ENCODE peak calls at places on chromosome 7, in six cellular contexts. T is spleen; O is breast epithelium; Y is mesenchymal stem cell; Z is fibroblast of lung; B is CD8-positive, alpha-beta memory T cell. Q is an unnamed sample.

GRCh38 chr7:30647589-30647988 is 34.7 kb downstream of the CRHR2 start:
- DNase-seq in T (peak; percentile 46), O (no peak), Z (no peak), B (no peak), Y (no peak), Q (no peak)

GRCh38 chr7:46565257-46565656 is 644.2 kb upstream of the IGFBP3 start:
- DNase-seq in B (no peak), T (no peak), O (no peak), Y (no peak), Z (no peak), Q (no peak)

GRCh38 chr7:131186816-131187215 is 140.9 kb upstream of the MKLN1 start:
- DNase-seq in Z (no peak), T (no peak), O (no peak), B (no peak), Y (no peak), Q (no peak)

GRCh38 chr7:110507832-110508231 is 583.1 kb upstream of the LRRN3 start:
- DNase-seq in B (no peak), Z (no peak), Y (peak; percentile 1), T (no peak), O (no peak), Q (no peak)

GRCh38 chr7:129188372-129188891 is at the start of gene SMO:
- DNase-seq in B (no peak), Z (peak; percentile 42), O (no peak), Y (peak; percentile 55), T (peak; percentile 74), Q (no peak)

GRCh38 chr7:136134503-136134902 is 157.3 kb upstream of the MTPN start:
- DNase-seq in Y (peak; percentile 73), O (no peak), B (no peak), Z (peak; percentile 19), T (no peak), Q (no peak)

GRCh38 chr7:71783779-71784178 is 628.4 kb downstream of the CALN1 start:
- DNase-seq in Z (no peak), T (no peak), Y (no peak), O (no peak), B (no peak), Q (no peak)

GRCh38 chr7:106640368-106641141 is 20.4 kb downstream of the CCDC71L start:
- DNase-seq in O (no peak), T (no peak), B (no peak), Y (peak; percentile 79), Z (no peak), Q (no peak)

GRCh38 chr7:4837814-4838625 is 23.8 kb downstream of the PAPOLB start:
- DNase-seq in Z (no peak), B (no peak), T (peak; percentile 64), Y (no peak), O (peak; percentile 46), Q (no peak)

GRCh38 chr7:118590107-118590506 is 365.6 kb downstream of the ANKRD7 start:
- DNase-seq in O (no peak), Z (no peak), T (no peak), Y (peak; percentile 24), B (no peak), Q (no peak)

GRCh38 chr7:92809397-92810241 is 26.8 kb downstream of the CDK6 start:
- DNase-seq in O (no peak), T (peak; percentile 68), Y (peak; percentile 92), B (peak; percentile 31), Z (peak; percentile 95), Q (no peak)

GRCh38 chr7:27170936-27171635 is 3.0 kb downstream of the HOXA10 start:
- DNase-seq in O (peak; percentile 41), B (no peak), T (peak; percentile 62), Z (no peak), Y (peak; percentile 52), Q (no peak)

GRCh38 chr7:157278791-157279678 is 57.8 kb upstream of the DNAJB6 start:
- DNase-seq in O (peak; percentile 72), Y (no peak), B (no peak), Z (no peak), T (peak; percentile 90), Q (no peak)

GRCh38 chr7:36357054-36357453 is 32.6 kb upstream of the ANLN start:
- DNase-seq in Y (no peak), Z (no peak), T (no peak), B (no peak), O (no peak), Q (no peak)

GRCh38 chr7:81430150-81430549 is 339.7 kb downstream of the HGF start:
- DNase-seq in O (no peak), Y (no peak), Z (peak; percentile 17), T (no peak), B (no peak), Q (no peak)

GRCh38 chr7:112079671-112080070 is 126.5 kb downstream of the DOCK4 start:
- DNase-seq in Y (peak; percentile 13), T (no peak), B (no peak), Z (peak; percentile 33), O (no peak), Q (no peak)

GRCh38 chr7:121328508-121329459 is at the start of gene WNT16:
- DNase-seq in T (peak; percentile 85), Z (no peak), O (no peak), Y (no peak), B (no peak), Q (no peak)

GRCh38 chr7:55481126-55481525 is 91.2 kb downstream of the VOPP1 start:
- DNase-seq in O (no peak), B (no peak), Y (no peak), T (peak; percentile 63), Z (no peak), Q (no peak)

GRCh38 chr7:31311465-31312074 is 29.0 kb downstream of the NEUROD6 start:
- DNase-seq in O (no peak), T (no peak), Z (no peak), Y (no peak), B (no peak), Q (no peak)

DNA sequence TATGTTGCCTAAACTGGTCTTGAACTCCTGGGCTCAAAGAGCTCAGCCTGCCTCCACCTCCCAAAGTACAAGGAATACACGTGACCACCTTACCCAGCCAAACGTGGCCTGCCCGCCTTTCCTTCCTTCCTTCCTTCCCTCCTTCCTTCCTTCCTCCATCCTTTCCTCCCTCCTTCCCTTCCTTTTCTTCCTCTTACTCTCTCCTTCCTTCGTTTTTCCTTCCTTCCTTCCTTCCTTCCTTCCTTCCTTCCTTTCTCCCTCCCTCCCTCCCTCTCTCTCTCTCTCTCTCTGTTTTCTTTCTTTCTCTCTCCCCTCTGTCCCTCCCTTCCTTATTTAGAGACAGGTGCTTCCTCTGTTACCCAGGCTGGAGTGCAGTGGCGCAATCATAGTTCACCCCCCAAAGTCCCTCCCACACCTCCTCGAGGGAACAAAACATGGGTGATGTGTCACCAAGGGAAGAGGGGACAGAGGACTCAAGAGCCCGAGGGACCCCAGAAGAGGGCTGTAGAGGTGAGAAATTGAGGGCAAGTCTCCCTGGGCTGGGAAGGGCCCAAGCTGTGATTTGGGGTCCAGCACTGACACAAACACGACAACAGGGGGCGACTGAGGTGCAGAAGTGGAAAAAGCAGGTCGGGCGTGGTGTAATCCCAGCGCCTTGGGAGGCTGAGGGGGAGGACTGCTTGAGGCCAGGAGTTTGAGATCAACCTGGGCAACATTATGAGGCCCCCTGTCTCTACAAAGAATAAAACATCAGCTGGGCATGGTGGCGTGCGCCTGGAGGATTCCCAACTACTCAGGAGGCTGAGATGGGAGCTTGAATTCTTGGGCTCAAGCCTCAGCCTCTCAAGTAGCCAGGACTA is 28.1 kb downstream of the EPHB4 start:
- DNase-seq in O (peak; percentile 70), Z (peak; percentile 75), Y (peak; percentile 63), B (peak; percentile 14), T (no peak), Q (no peak)
- H3K27ac ChIP-seq in O (no peak overlapping the region), Z (no peak overlapping the region), Y (no peak overlapping the region), B (no peak overlapping the region), T (no peak overlapping the region), Q (no peak overlapping the region)

GRCh38 chr7:77903597-77903996 is 105.0 kb downstream of the PHTF2 start:
- DNase-seq in Y (no peak), O (no peak), Z (no peak), B (no peak), T (no peak), Q (no peak)

GRCh38 chr7:77908664-77909063 is 110.1 kb downstream of the PHTF2 start:
- DNase-seq in T (no peak), O (no peak), Y (no peak), Z (no peak), B (no peak), Q (no peak)

GRCh38 chr7:77910124-77910523 is 111.6 kb downstream of the PHTF2 start:
- DNase-seq in Y (no peak), T (no peak), O (no peak), Z (no peak), B (no peak), Q (no peak)

GRCh38 chr7:77904252-77904651 is 105.7 kb downstream of the PHTF2 start:
- DNase-seq in Z (no peak), T (no peak), O (no peak), B (no peak), Y (no peak), Q (no peak)

GRCh38 chr7:77907281-77907680 is 108.7 kb downstream of the PHTF2 start:
- DNase-seq in Z (no peak), Y (no peak), T (no peak), O (no peak), B (no peak), Q (no peak)
- H3K27ac ChIP-seq in Z (no peak overlapping the region), Y (no peak overlapping the region), T (no peak overlapping the region), O (no peak overlapping the region), B (no peak overlapping the region), Q (no peak overlapping the region)

DNA sequence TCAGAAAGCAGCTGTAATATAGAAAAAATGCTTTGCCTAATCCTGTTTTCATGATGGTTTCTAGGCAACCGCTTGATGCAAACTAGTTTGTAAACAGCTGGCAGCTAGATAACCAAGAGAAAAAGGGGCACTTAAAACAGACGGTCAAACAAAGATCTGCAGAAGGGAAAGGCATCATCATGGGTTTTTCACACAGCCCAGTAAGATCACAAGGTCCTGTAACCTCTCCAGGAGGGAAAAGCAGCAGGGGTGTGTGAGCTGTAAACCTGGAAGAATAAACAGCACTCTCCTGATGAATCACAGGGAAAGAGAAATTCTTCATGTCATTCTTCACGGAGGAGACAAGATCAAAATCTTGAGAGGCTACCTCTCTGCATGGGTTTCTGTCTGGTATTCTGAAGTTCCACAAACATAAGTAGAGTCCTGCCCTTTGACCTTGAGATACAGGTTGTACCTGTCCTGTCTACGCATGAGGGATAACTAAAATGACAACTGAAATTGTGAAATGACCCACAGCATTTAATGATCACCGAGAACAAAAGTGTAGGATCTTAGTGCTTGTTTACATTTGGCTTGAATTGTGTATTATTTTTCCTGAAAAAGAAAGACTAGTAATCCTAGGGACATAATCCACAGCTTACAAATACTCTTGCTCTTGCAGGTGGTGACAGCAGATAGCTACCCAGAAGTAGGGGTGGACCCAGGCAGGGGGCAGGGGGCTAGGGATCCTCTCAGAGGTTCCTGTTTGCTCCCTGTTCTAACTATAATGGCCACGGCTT is 48.0 kb downstream of the CREB3L2 start:
- DNase-seq in O (no peak), B (no peak), T (no peak), Z (peak; percentile 79), Y (peak; percentile 99), Q (no peak)
- H3K27ac ChIP-seq in O (peak overlapping the region; percentile 54), B (peak overlapping the region; percentile 38), T (no peak overlapping the region), Z (peak overlapping the region; percentile 89), Y (peak overlapping the region; percentile 94), Q (no peak overlapping the region)

DNA sequence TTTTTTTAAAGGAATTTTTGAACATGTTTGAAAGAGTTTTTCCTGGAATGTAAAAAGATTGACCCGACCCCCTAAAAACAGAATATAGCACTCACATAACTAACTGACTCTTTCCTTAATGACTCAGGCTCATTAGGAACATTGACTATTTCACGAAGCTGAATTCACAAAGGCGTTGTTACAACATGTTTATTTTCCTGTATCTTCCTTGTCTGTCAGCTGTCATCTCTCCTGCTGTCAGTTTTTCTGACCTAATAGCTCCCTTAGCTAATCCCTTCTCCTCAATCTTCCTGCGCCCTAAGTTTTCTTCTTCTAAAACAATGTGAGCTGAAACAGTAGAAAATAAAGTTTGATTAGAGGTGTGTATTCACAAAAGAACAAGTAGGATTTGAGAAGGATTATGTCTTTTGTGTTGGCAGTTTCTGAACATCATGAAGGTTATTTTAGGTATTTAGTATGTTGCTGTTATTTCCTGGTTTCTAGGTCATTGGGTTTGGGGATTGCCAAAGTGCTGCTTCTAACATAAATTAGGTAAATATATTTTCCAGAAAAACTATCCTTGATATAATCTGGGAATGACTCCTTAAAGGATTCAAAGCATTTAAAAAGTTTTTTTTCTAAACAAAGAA is 4.6 kb upstream of the MDFIC start:
- DNase-seq in B (no peak), Y (no peak), T (no peak), Z (no peak), O (no peak), Q (no peak)
- H3K27ac ChIP-seq in B (no peak overlapping the region), Y (no peak overlapping the region), T (peak overlapping the region; percentile 73), Z (no peak overlapping the region), O (no peak overlapping the region), Q (no peak overlapping the region)